ENCODE peak calls at places on chromosome 1, in six cellular contexts. K is PC-9, B is B cell, J is left lung, I is heart left ventricle, W is fibroblast of lung. N is an unnamed sample.

GRCh38 chr1:241387216-241387615 is 30.2 kb upstream of the RGS7 start:
- DNase-seq in I (no peak), W (no peak), K (no peak), B (no peak), J (no peak), N (no peak)

GRCh38 chr1:100860397-100860991 is 34.1 kb downstream of the EXTL2 start:
- DNase-seq in K (no peak), B (no peak), J (no peak), W (peak; percentile 57), I (no peak), N (no peak)

GRCh38 chr1:161910516-161911077 is 113.1 kb downstream of the OLFML2B start:
- DNase-seq in J (no peak), I (no peak), K (no peak), B (no peak), W (no peak), N (no peak)

GRCh38 chr1:181789395-181789794 is 272.1 kb downstream of the ZNF648 start:
- DNase-seq in B (no peak), K (no peak), W (no peak), J (no peak), I (no peak), N (no peak)

GRCh38 chr1:216532399-216532798 is 109.2 kb upstream of the USH2A start:
- DNase-seq in J (no peak), K (no peak), B (no peak), W (no peak), I (no peak), N (no peak)

GRCh38 chr1:118982816-118983557 is 5.2 kb downstream of the TBX15 start:
- DNase-seq in B (no peak), K (no peak), I (no peak), J (no peak), W (no peak), N (no peak)

GRCh38 chr1:47624531-47624930 is 186.7 kb downstream of the FOXD2 start:
- DNase-seq in K (no peak), J (no peak), W (no peak), B (no peak), I (peak; percentile 12), N (no peak)

GRCh38 chr1:32066489-32066873 is 6.3 kb upstream of the TMEM39B start:
- DNase-seq in B (no peak), I (peak; percentile 70), J (peak; percentile 75), K (peak; percentile 70), W (peak; percentile 77), N (no peak)

GRCh38 chr1:78622548-78622947 is 2.3 kb downstream of the IFI44L start:
- DNase-seq in J (no peak), K (no peak), B (no peak), W (no peak), I (no peak), N (no peak)

GRCh38 chr1:41631154-41631553 is 146.7 kb upstream of the EDN2 start:
- DNase-seq in I (no peak), B (peak; percentile 25), K (no peak), J (no peak), W (no peak), N (no peak)

GRCh38 chr1:60745444-60745843 is 336.9 kb upstream of the NFIA start:
- DNase-seq in W (no peak), B (no peak), I (no peak), K (no peak), J (no peak), N (no peak)

GRCh38 chr1:87450615-87451209 is 122.0 kb downstream of the LMO4 start:
- DNase-seq in J (no peak), I (no peak), K (no peak), B (no peak), W (no peak), N (no peak)

GRCh38 chr1:205774277-205775014 is 836 bp downstream of the RAB29 start:
- DNase-seq in I (no peak), J (no peak), B (peak; percentile 42), W (peak; percentile 9), K (no peak), N (peak; percentile 33)

GRCh38 chr1:179369751-179370341 is 4.1 kb downstream of the AXDND1 start:
- DNase-seq in J (no peak), I (no peak), W (peak; percentile 86), K (peak; percentile 29), B (peak; percentile 49), N (no peak)

GRCh38 chr1:69569983-69570755 is 2.4 kb downstream of the LRRC7 start:
- DNase-seq in I (no peak), K (no peak), J (no peak), B (no peak), W (no peak), N (no peak)

GRCh38 chr1:118960026-118960561 is 28.0 kb downstream of the TBX15 start:
- DNase-seq in I (no peak), J (no peak), K (peak; percentile 12), W (no peak), B (peak; percentile 55), N (no peak)

GRCh38 chr1:113396585-113396984 is 6.3 kb downstream of the MAGI3 start:
- DNase-seq in J (no peak), K (peak; percentile 22), I (no peak), W (peak; percentile 68), B (no peak), N (no peak)

GRCh38 chr1:107990606-107991005 is 25.6 kb upstream of the VAV3 start:
- DNase-seq in B (no peak), J (no peak), W (no peak), I (no peak), K (no peak), N (no peak)

GRCh38 chr1:53578358-53578757 is 119.2 kb downstream of the DMRTB1 start:
- DNase-seq in J (no peak), B (no peak), I (no peak), W (no peak), K (no peak), N (no peak)

GRCh38 chr1:150282558-150282958 is 204 bp downstream of the CIART start:
- DNase-seq in W (no peak), I (no peak), J (peak; percentile 46), K (no peak), B (no peak), N (no peak)

GRCh38 chr1:43799656-43800629 is 92.6 kb downstream of the ST3GAL3 start:
- DNase-seq in B (no peak), I (no peak), W (peak; percentile 93), K (no peak), J (no peak), N (no peak)

GRCh38 chr1:61930246-61930645 is 188.0 kb downstream of the PATJ start:
- DNase-seq in K (no peak), B (no peak), W (no peak), J (no peak), I (no peak), N (no peak)

GRCh38 chr1:116553386-116554115 is 17.3 kb downstream of the CD58 start:
- DNase-seq in J (no peak), B (no peak), K (no peak), W (no peak), I (no peak), N (no peak)

GRCh38 chr1:39394598-39394997 is 96.8 kb upstream of the BMP8A start:
- DNase-seq in J (no peak), B (no peak), K (peak; percentile 51), I (no peak), W (no peak), N (no peak)

GRCh38 chr1:63276625-63277024 is 45.7 kb upstream of the FOXD3 start:
- DNase-seq in B (no peak), W (no peak), J (no peak), I (no peak), K (no peak), N (no peak)

DNA sequence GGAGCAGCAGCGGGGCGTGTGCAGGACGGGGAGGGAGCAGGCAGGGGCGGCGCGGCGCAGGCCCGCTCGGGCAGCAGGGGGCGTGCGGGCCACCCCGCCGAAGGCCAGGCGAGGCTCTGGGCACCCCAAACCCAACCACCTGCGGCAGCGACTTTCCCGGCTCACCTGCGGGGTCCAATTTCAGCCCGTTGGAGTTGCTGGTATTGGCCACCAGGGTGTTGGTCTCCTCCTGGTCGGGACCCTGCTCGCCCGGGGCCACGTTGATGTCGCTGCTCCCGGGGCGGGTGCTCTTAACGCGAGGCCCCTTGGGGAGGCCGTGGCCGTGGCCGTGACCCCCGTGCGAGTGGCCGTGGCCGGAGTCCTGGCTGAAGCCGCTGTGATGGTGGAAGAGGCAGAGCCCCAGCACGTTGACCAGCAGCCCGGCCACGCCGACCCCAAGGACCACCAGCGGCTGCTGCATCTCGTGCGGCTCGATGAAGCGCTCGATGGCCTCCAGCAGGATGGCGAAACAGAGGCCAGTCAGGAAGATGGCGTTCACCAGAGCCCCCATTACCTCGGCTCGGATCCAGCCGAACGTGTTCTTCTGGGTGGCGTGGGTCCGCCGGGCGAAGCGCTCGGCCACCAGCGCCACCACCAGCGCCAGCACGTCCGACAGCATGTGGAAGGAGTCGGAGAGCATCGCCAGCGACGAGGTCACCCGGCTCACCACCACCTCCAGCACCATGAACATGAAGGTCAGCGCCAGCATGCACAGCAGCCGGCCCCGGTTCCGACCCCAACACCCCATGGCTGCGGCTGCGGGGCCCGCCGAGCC is 928 bp downstream of the SLC30A1 start:
- DNase-seq in J (peak; percentile 82), W (peak; percentile 59), K (peak; percentile 86), B (peak; percentile 72), I (peak; percentile 75), N (peak; percentile 73)
- TF ChIP-seq CTCF in J (peak; percentile 86), W (peak; percentile 41), K (peak; percentile 79), B (peak; percentile 86), I (peak; percentile 89), N (peak; percentile 93)

GRCh38 chr1:11881749-11882441 is 23.1 kb upstream of the NPPB start:
- DNase-seq in W (no peak), I (no peak), B (no peak), K (no peak), J (no peak), N (no peak)
- TF ChIP-seq CTCF in W (no peak), I (no peak), B (no peak), K (no peak), J (no peak), N (no peak)

DNA sequence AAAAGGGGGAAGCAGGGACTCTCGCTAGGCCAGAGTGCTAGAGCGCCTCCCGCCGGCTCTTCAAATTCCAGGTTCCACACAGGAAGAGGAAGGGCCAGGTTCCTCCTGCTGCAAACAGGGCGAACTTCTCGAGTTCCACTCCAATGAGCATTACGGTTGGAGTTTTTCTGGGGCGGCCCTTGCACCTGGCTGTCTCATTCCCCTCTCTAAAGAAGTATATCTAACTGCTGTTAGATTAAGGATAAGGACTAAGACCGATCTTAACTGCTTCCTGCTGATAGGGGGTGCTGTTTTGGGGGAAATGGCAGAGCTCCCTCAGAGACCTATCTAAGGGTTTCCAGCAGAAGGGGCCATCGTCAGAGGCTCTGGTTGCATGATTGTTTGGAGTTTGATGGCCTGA is 138.0 kb downstream of the RABGAP1L start:
- DNase-seq in W (no peak), K (no peak), I (no peak), B (no peak), J (no peak), N (no peak)
- TF ChIP-seq CTCF in W (no peak), K (no peak), I (no peak), B (no peak), J (no peak), N (no peak)

DNA sequence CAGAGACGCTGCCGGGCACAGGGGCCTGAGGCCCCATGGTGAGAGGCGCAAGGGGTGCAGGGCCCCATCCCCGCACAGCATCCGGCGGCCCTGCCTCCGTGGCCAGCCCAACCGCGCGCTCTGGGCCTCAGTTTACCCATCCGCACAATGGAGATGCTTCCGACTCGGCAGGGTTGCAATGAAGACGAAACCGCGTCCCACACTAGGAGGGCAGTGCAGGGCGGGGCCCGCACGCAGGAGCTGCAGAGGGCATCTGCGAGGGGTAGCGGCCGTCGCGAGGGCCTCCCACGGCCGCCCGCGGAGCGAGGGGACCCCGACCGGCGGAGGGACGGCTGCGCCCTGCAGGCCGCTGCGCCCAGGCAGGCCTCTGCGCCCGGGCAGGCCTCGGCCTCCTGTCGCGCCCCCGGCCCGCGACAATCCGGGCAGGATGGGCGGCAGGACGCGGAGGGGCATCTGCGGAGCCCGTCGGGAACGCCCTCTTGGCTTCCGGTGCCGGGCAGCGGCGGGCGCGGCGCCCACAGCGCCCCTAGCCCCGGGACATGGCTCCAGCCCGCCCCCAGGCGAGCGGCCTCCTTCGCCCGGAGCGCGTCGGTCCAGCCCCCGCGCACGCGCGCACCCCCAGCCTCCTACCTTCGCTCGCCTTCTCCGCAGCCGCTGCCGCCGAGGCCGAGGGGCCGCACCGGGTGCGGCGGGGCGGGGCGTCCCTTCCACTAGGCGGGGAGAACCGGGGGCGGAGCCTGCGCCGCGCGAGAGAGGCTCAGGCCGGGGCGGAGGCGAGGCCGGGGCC is 15.3 kb downstream of the RNU1-1 start:
- DNase-seq in I (peak; percentile 93), W (peak; percentile 82), J (peak; percentile 91), B (peak; percentile 91), K (peak; percentile 90), N (peak; percentile 80)
- TF ChIP-seq CTCF in I (peak; percentile 22), W (no peak), J (no peak), B (no peak), K (no peak), N (no peak)